ENCODE peak calls at places on chromosomes 3 and 15, in five cellular contexts. One of them, this sample, is unnamed.

GRCh38 chr3:5004319-5005152 is 25.3 kb downstream of the BHLHE40 start:
- DNase-seq in mesothelial cell of epicardium: no peak
- DNase-seq in neural crest cell: no peak
- DNase-seq in M059J: no peak
- DNase-seq in mucosa of descending colon: no peak
- DNase-seq in this sample: no peak

GRCh38 chr3:12954891-12955650 is 113.7 kb upstream of the RPL32 start:
- DNase-seq in mesothelial cell of epicardium: no peak
- DNase-seq in neural crest cell: no peak
- DNase-seq in M059J: no peak
- DNase-seq in mucosa of descending colon: peak
- DNase-seq in this sample: no peak

GRCh38 chr3:46947981-46948791 is 28.4 kb downstream of the CCDC12 start:
- DNase-seq in mesothelial cell of epicardium: no peak
- DNase-seq in neural crest cell: no peak
- DNase-seq in M059J: peak
- DNase-seq in mucosa of descending colon: peak
- DNase-seq in this sample: no peak

GRCh38 chr3:149487598-149488197 is 13.2 kb downstream of the TM4SF4 start:
- DNase-seq in mesothelial cell of epicardium: no peak
- DNase-seq in neural crest cell: peak
- DNase-seq in M059J: no peak
- DNase-seq in mucosa of descending colon: peak
- DNase-seq in this sample: no peak

GRCh38 chr15:74300057-74300620 is 64.0 kb downstream of the CCDC33 start:
- DNase-seq in mesothelial cell of epicardium: no peak
- DNase-seq in neural crest cell: no peak
- DNase-seq in M059J: no peak
- DNase-seq in mucosa of descending colon: no peak
- DNase-seq in this sample: no peak

GRCh38 chr3:172261053-172261452 is 187.2 kb downstream of the GHSR start:
- DNase-seq in mesothelial cell of epicardium: no peak
- DNase-seq in neural crest cell: no peak
- DNase-seq in M059J: no peak
- DNase-seq in mucosa of descending colon: no peak
- DNase-seq in this sample: no peak

GRCh38 chr3:127787071-127787490 is 35.2 kb downstream of the MGLL start:
- DNase-seq in mesothelial cell of epicardium: no peak
- DNase-seq in neural crest cell: no peak
- DNase-seq in M059J: no peak
- DNase-seq in mucosa of descending colon: no peak
- DNase-seq in this sample: no peak

GRCh38 chr3:133038731-133039398 is 674 bp downstream of the TMEM108 start:
- DNase-seq in mesothelial cell of epicardium: no peak
- DNase-seq in neural crest cell: peak
- DNase-seq in M059J: peak
- DNase-seq in mucosa of descending colon: peak
- DNase-seq in this sample: no peak

GRCh38 chr15:50414624-50415023 is 9.6 kb upstream of the USP8 start:
- DNase-seq in mesothelial cell of epicardium: no peak
- DNase-seq in neural crest cell: no peak
- DNase-seq in M059J: no peak
- DNase-seq in mucosa of descending colon: no peak
- DNase-seq in this sample: no peak

GRCh38 chr3:62252614-62253147 is 120.7 kb downstream of the FEZF2 start:
- DNase-seq in mesothelial cell of epicardium: no peak
- DNase-seq in neural crest cell: no peak
- DNase-seq in M059J: peak
- DNase-seq in mucosa of descending colon: no peak
- DNase-seq in this sample: no peak

GRCh38 chr15:67822537-67823370 is 2.6 kb upstream of the SKOR1 start:
- DNase-seq in mesothelial cell of epicardium: no peak
- DNase-seq in neural crest cell: no peak
- DNase-seq in M059J: no peak
- DNase-seq in mucosa of descending colon: no peak
- DNase-seq in this sample: no peak

GRCh38 chr15:85564686-85565085 is 184.3 kb downstream of the AKAP13 start:
- DNase-seq in mesothelial cell of epicardium: no peak
- DNase-seq in neural crest cell: no peak
- DNase-seq in M059J: no peak
- DNase-seq in mucosa of descending colon: no peak
- DNase-seq in this sample: no peak

GRCh38 chr15:36472672-36473071 is 106.8 kb upstream of the CDIN1 start:
- DNase-seq in mesothelial cell of epicardium: no peak
- DNase-seq in neural crest cell: no peak
- DNase-seq in M059J: no peak
- DNase-seq in mucosa of descending colon: no peak
- DNase-seq in this sample: no peak

GRCh38 chr3:5190147-5190791 is 2.8 kb downstream of the EDEM1 start:
- DNase-seq in mesothelial cell of epicardium: no peak
- DNase-seq in neural crest cell: no peak
- DNase-seq in M059J: no peak
- DNase-seq in mucosa of descending colon: no peak
- DNase-seq in this sample: no peak

GRCh38 chr3:112399064-112399463 is 66.1 kb downstream of the CD200 start:
- DNase-seq in mesothelial cell of epicardium: no peak
- DNase-seq in neural crest cell: no peak
- DNase-seq in M059J: no peak
- DNase-seq in mucosa of descending colon: no peak
- DNase-seq in this sample: no peak

GRCh38 chr3:34176723-34177122 is 378.3 kb downstream of the PDCD6IP start:
- DNase-seq in mesothelial cell of epicardium: no peak
- DNase-seq in neural crest cell: no peak
- DNase-seq in M059J: no peak
- DNase-seq in mucosa of descending colon: no peak
- DNase-seq in this sample: no peak

GRCh38 chr3:32241100-32241499 is 2.6 kb downstream of the CMTM8 start:
- DNase-seq in mesothelial cell of epicardium: no peak
- DNase-seq in neural crest cell: no peak
- DNase-seq in M059J: no peak
- DNase-seq in mucosa of descending colon: no peak
- DNase-seq in this sample: no peak

GRCh38 chr15:38401101-38401500 is 52.8 kb upstream of the FAM98B start:
- DNase-seq in mesothelial cell of epicardium: no peak
- DNase-seq in neural crest cell: no peak
- DNase-seq in M059J: peak
- DNase-seq in mucosa of descending colon: no peak
- DNase-seq in this sample: no peak

GRCh38 chr3:127226451-127226850 is 33.5 kb downstream of the PRR23E start:
- DNase-seq in mesothelial cell of epicardium: no peak
- DNase-seq in neural crest cell: no peak
- DNase-seq in M059J: peak
- DNase-seq in mucosa of descending colon: no peak
- DNase-seq in this sample: no peak

GRCh38 chr3:24340966-24341365 is 153.7 kb downstream of the THRB start:
- DNase-seq in mesothelial cell of epicardium: no peak
- DNase-seq in neural crest cell: no peak
- DNase-seq in M059J: no peak
- DNase-seq in mucosa of descending colon: no peak
- DNase-seq in this sample: no peak

GRCh38 chr15:91942676-91943417 is 89.3 kb downstream of the SLCO3A1 start:
- DNase-seq in mesothelial cell of epicardium: no peak
- DNase-seq in neural crest cell: no peak
- DNase-seq in M059J: peak
- DNase-seq in mucosa of descending colon: peak
- DNase-seq in this sample: no peak

GRCh38 chr15:89381330-89381729 is 46.7 kb upstream of the POLG start:
- DNase-seq in mesothelial cell of epicardium: no peak
- DNase-seq in neural crest cell: no peak
- DNase-seq in M059J: no peak
- DNase-seq in mucosa of descending colon: no peak
- DNase-seq in this sample: no peak

GRCh38 chr15:26038693-26039092 is 175.6 kb upstream of the ATP10A start:
- DNase-seq in mesothelial cell of epicardium: no peak
- DNase-seq in neural crest cell: no peak
- DNase-seq in M059J: peak
- DNase-seq in mucosa of descending colon: no peak
- DNase-seq in this sample: no peak

GRCh38 chr3:127182848-127183714 is 9.8 kb upstream of the PRR23E start:
- DNase-seq in mesothelial cell of epicardium: peak
- DNase-seq in neural crest cell: no peak
- DNase-seq in M059J: no peak
- DNase-seq in mucosa of descending colon: no peak
- DNase-seq in this sample: no peak